ENCODE peak calls at places on chromosomes 13 and 19, in nine cellular contexts. One of them, this sample, is unnamed.

GRCh38 chr13:77831870-77832269 is 86.8 kb downstream of the EDNRB start:
- DNase-seq in mesothelial cell of epicardium: no peak
- DNase-seq in activated CD4-positive, alpha-beta memory T cell treated with anti-CD3 and anti-CD28 coated beads, Interleukin-2, amount 10 ng/mL, durations not matched to agents 7 days and 5 days: no peak
- DNase-seq in MG63: no peak
- DNase-seq in GM04503: no peak
- DNase-seq in dorsolateral prefrontal cortex: no peak
- DNase-seq in HS-5: no peak
- DNase-seq in NCI-H187: no peak
- DNase-seq in Right ventricle myocardium superior: no peak
- DNase-seq in this sample: no peak

GRCh38 chr13:97945792-97946419 is 7.6 kb upstream of the IPO5 start:
- DNase-seq in mesothelial cell of epicardium: no peak
- DNase-seq in activated CD4-positive, alpha-beta memory T cell treated with anti-CD3 and anti-CD28 coated beads, Interleukin-2, amount 10 ng/mL, durations not matched to agents 7 days and 5 days: no peak
- DNase-seq in MG63: no peak
- DNase-seq in GM04503: peak; percentile 20
- DNase-seq in dorsolateral prefrontal cortex: no peak
- DNase-seq in HS-5: no peak
- DNase-seq in NCI-H187: no peak
- DNase-seq in Right ventricle myocardium superior: no peak
- DNase-seq in this sample: no peak

GRCh38 chr19:28424041-28424440 is 788.9 kb downstream of the UQCRFS1 start:
- DNase-seq in mesothelial cell of epicardium: no peak
- DNase-seq in activated CD4-positive, alpha-beta memory T cell treated with anti-CD3 and anti-CD28 coated beads, Interleukin-2, amount 10 ng/mL, durations not matched to agents 7 days and 5 days: no peak
- DNase-seq in MG63: no peak
- DNase-seq in GM04503: no peak
- DNase-seq in dorsolateral prefrontal cortex: no peak
- DNase-seq in HS-5: no peak
- DNase-seq in NCI-H187: no peak
- DNase-seq in Right ventricle myocardium superior: no peak
- DNase-seq in this sample: no peak

GRCh38 chr19:56383826-56384605 is 9.3 kb downstream of the ZNF582 start:
- DNase-seq in mesothelial cell of epicardium: no peak
- DNase-seq in activated CD4-positive, alpha-beta memory T cell treated with anti-CD3 and anti-CD28 coated beads, Interleukin-2, amount 10 ng/mL, durations not matched to agents 7 days and 5 days: no peak
- DNase-seq in MG63: no peak
- DNase-seq in GM04503: no peak
- DNase-seq in dorsolateral prefrontal cortex: no peak
- DNase-seq in HS-5: no peak
- DNase-seq in NCI-H187: no peak
- DNase-seq in Right ventricle myocardium superior: no peak
- DNase-seq in this sample: no peak

GRCh38 chr19:18660051-18660910 is 23.2 kb upstream of the CRTC1 start:
- DNase-seq in mesothelial cell of epicardium: no peak
- DNase-seq in activated CD4-positive, alpha-beta memory T cell treated with anti-CD3 and anti-CD28 coated beads, Interleukin-2, amount 10 ng/mL, durations not matched to agents 7 days and 5 days: no peak
- DNase-seq in MG63: peak; percentile 34
- DNase-seq in GM04503: no peak
- DNase-seq in dorsolateral prefrontal cortex: no peak
- DNase-seq in HS-5: no peak
- DNase-seq in NCI-H187: no peak
- DNase-seq in Right ventricle myocardium superior: peak; percentile 83
- DNase-seq in this sample: no peak

GRCh38 chr19:511101-511841 is 4.0 kb downstream of the TPGS1 start:
- DNase-seq in mesothelial cell of epicardium: no peak
- DNase-seq in activated CD4-positive, alpha-beta memory T cell treated with anti-CD3 and anti-CD28 coated beads, Interleukin-2, amount 10 ng/mL, durations not matched to agents 7 days and 5 days: peak; percentile 87
- DNase-seq in MG63: no peak
- DNase-seq in GM04503: no peak
- DNase-seq in dorsolateral prefrontal cortex: no peak
- DNase-seq in HS-5: no peak
- DNase-seq in NCI-H187: peak; percentile 96
- DNase-seq in Right ventricle myocardium superior: peak; percentile 60
- DNase-seq in this sample: peak; percentile 90

GRCh38 chr13:113138792-113139551 is 16.4 kb downstream of the F10 start:
- DNase-seq in mesothelial cell of epicardium: no peak
- DNase-seq in activated CD4-positive, alpha-beta memory T cell treated with anti-CD3 and anti-CD28 coated beads, Interleukin-2, amount 10 ng/mL, durations not matched to agents 7 days and 5 days: no peak
- DNase-seq in MG63: no peak
- DNase-seq in GM04503: no peak
- DNase-seq in dorsolateral prefrontal cortex: peak; percentile 9
- DNase-seq in HS-5: no peak
- DNase-seq in NCI-H187: no peak
- DNase-seq in Right ventricle myocardium superior: no peak
- DNase-seq in this sample: no peak

GRCh38 chr19:2983351-2984195 is 6.2 kb downstream of the TLE6 start:
- DNase-seq in mesothelial cell of epicardium: peak; percentile 48
- DNase-seq in activated CD4-positive, alpha-beta memory T cell treated with anti-CD3 and anti-CD28 coated beads, Interleukin-2, amount 10 ng/mL, durations not matched to agents 7 days and 5 days: no peak
- DNase-seq in MG63: peak; percentile 18
- DNase-seq in GM04503: peak; percentile 29
- DNase-seq in dorsolateral prefrontal cortex: peak; percentile 33
- DNase-seq in HS-5: no peak
- DNase-seq in NCI-H187: peak; percentile 98
- DNase-seq in Right ventricle myocardium superior: peak; percentile 81
- DNase-seq in this sample: no peak

GRCh38 chr13:21663197-21663596 is 7.7 kb upstream of the FGF9 start:
- DNase-seq in mesothelial cell of epicardium: no peak
- DNase-seq in activated CD4-positive, alpha-beta memory T cell treated with anti-CD3 and anti-CD28 coated beads, Interleukin-2, amount 10 ng/mL, durations not matched to agents 7 days and 5 days: no peak
- DNase-seq in MG63: no peak
- DNase-seq in GM04503: no peak
- DNase-seq in dorsolateral prefrontal cortex: no peak
- DNase-seq in HS-5: no peak
- DNase-seq in NCI-H187: peak; percentile 64
- DNase-seq in Right ventricle myocardium superior: no peak
- DNase-seq in this sample: no peak

GRCh38 chr13:112893570-112894422 is 75.2 kb upstream of the MCF2L start:
- DNase-seq in mesothelial cell of epicardium: no peak
- DNase-seq in activated CD4-positive, alpha-beta memory T cell treated with anti-CD3 and anti-CD28 coated beads, Interleukin-2, amount 10 ng/mL, durations not matched to agents 7 days and 5 days: peak; percentile 27
- DNase-seq in MG63: no peak
- DNase-seq in GM04503: no peak
- DNase-seq in dorsolateral prefrontal cortex: no peak
- DNase-seq in HS-5: no peak
- DNase-seq in NCI-H187: peak; percentile 52
- DNase-seq in Right ventricle myocardium superior: peak; percentile 46
- DNase-seq in this sample: no peak

GRCh38 chr13:38530492-38530891 is 156.4 kb upstream of the FREM2 start:
- DNase-seq in mesothelial cell of epicardium: no peak
- DNase-seq in activated CD4-positive, alpha-beta memory T cell treated with anti-CD3 and anti-CD28 coated beads, Interleukin-2, amount 10 ng/mL, durations not matched to agents 7 days and 5 days: no peak
- DNase-seq in MG63: no peak
- DNase-seq in GM04503: no peak
- DNase-seq in dorsolateral prefrontal cortex: no peak
- DNase-seq in HS-5: no peak
- DNase-seq in NCI-H187: no peak
- DNase-seq in Right ventricle myocardium superior: no peak
- DNase-seq in this sample: no peak

GRCh38 chr19:8149261-8150094 is at the start of gene FBN3:
- DNase-seq in mesothelial cell of epicardium: peak; percentile 45
- DNase-seq in activated CD4-positive, alpha-beta memory T cell treated with anti-CD3 and anti-CD28 coated beads, Interleukin-2, amount 10 ng/mL, durations not matched to agents 7 days and 5 days: no peak
- DNase-seq in MG63: no peak
- DNase-seq in GM04503: no peak
- DNase-seq in dorsolateral prefrontal cortex: no peak
- DNase-seq in HS-5: no peak
- DNase-seq in NCI-H187: no peak
- DNase-seq in Right ventricle myocardium superior: no peak
- DNase-seq in this sample: no peak

GRCh38 chr13:96020155-96020575 is 33.0 kb downstream of the UGGT2 start:
- DNase-seq in mesothelial cell of epicardium: no peak
- DNase-seq in activated CD4-positive, alpha-beta memory T cell treated with anti-CD3 and anti-CD28 coated beads, Interleukin-2, amount 10 ng/mL, durations not matched to agents 7 days and 5 days: no peak
- DNase-seq in MG63: no peak
- DNase-seq in GM04503: peak; percentile 20
- DNase-seq in dorsolateral prefrontal cortex: peak; percentile 35
- DNase-seq in HS-5: no peak
- DNase-seq in NCI-H187: peak; percentile 19
- DNase-seq in Right ventricle myocardium superior: no peak
- DNase-seq in this sample: no peak

GRCh38 chr19:7360393-7360984 is 11.8 kb downstream of the ARHGEF18 start:
- DNase-seq in mesothelial cell of epicardium: no peak
- DNase-seq in activated CD4-positive, alpha-beta memory T cell treated with anti-CD3 and anti-CD28 coated beads, Interleukin-2, amount 10 ng/mL, durations not matched to agents 7 days and 5 days: no peak
- DNase-seq in MG63: peak; percentile 46
- DNase-seq in GM04503: no peak
- DNase-seq in dorsolateral prefrontal cortex: no peak
- DNase-seq in HS-5: no peak
- DNase-seq in NCI-H187: no peak
- DNase-seq in Right ventricle myocardium superior: no peak
- DNase-seq in this sample: no peak

GRCh38 chr13:23488442-23488841 is 54.9 kb upstream of the SACS start:
- DNase-seq in mesothelial cell of epicardium: no peak
- DNase-seq in activated CD4-positive, alpha-beta memory T cell treated with anti-CD3 and anti-CD28 coated beads, Interleukin-2, amount 10 ng/mL, durations not matched to agents 7 days and 5 days: no peak
- DNase-seq in MG63: no peak
- DNase-seq in GM04503: peak; percentile 62
- DNase-seq in dorsolateral prefrontal cortex: no peak
- DNase-seq in HS-5: no peak
- DNase-seq in NCI-H187: no peak
- DNase-seq in Right ventricle myocardium superior: no peak
- DNase-seq in this sample: no peak

GRCh38 chr19:15378529-15379082 is 981 bp downstream of the AKAP8 start:
- DNase-seq in mesothelial cell of epicardium: no peak
- DNase-seq in activated CD4-positive, alpha-beta memory T cell treated with anti-CD3 and anti-CD28 coated beads, Interleukin-2, amount 10 ng/mL, durations not matched to agents 7 days and 5 days: peak; percentile 63
- DNase-seq in MG63: peak; percentile 67
- DNase-seq in GM04503: no peak
- DNase-seq in dorsolateral prefrontal cortex: no peak
- DNase-seq in HS-5: peak; percentile 15
- DNase-seq in NCI-H187: no peak
- DNase-seq in Right ventricle myocardium superior: peak; percentile 68
- DNase-seq in this sample: peak; percentile 28

GRCh38 chr19:48859711-48860572 is 8.5 kb downstream of the PLEKHA4 start:
- DNase-seq in mesothelial cell of epicardium: no peak
- DNase-seq in activated CD4-positive, alpha-beta memory T cell treated with anti-CD3 and anti-CD28 coated beads, Interleukin-2, amount 10 ng/mL, durations not matched to agents 7 days and 5 days: no peak
- DNase-seq in MG63: peak; percentile 13
- DNase-seq in GM04503: no peak
- DNase-seq in dorsolateral prefrontal cortex: no peak
- DNase-seq in HS-5: no peak
- DNase-seq in NCI-H187: no peak
- DNase-seq in Right ventricle myocardium superior: peak; percentile 47
- DNase-seq in this sample: no peak

GRCh38 chr13:110455941-110456340 is 105.6 kb downstream of the RAB20 start:
- DNase-seq in mesothelial cell of epicardium: peak; percentile 42
- DNase-seq in activated CD4-positive, alpha-beta memory T cell treated with anti-CD3 and anti-CD28 coated beads, Interleukin-2, amount 10 ng/mL, durations not matched to agents 7 days and 5 days: peak; percentile 72
- DNase-seq in MG63: peak; percentile 69
- DNase-seq in GM04503: no peak
- DNase-seq in dorsolateral prefrontal cortex: peak; percentile 74
- DNase-seq in HS-5: no peak
- DNase-seq in NCI-H187: peak; percentile 81
- DNase-seq in Right ventricle myocardium superior: peak; percentile 80
- DNase-seq in this sample: peak; percentile 36

GRCh38 chr19:49116544-49116943 is 2.4 kb downstream of the LIN7B start:
- DNase-seq in mesothelial cell of epicardium: no peak
- DNase-seq in activated CD4-positive, alpha-beta memory T cell treated with anti-CD3 and anti-CD28 coated beads, Interleukin-2, amount 10 ng/mL, durations not matched to agents 7 days and 5 days: no peak
- DNase-seq in MG63: no peak
- DNase-seq in GM04503: no peak
- DNase-seq in dorsolateral prefrontal cortex: no peak
- DNase-seq in HS-5: no peak
- DNase-seq in NCI-H187: no peak
- DNase-seq in Right ventricle myocardium superior: peak; percentile 81
- DNase-seq in this sample: no peak

GRCh38 chr13:75365724-75366173 is 116.2 kb downstream of the TBC1D4 start:
- DNase-seq in mesothelial cell of epicardium: no peak
- DNase-seq in activated CD4-positive, alpha-beta memory T cell treated with anti-CD3 and anti-CD28 coated beads, Interleukin-2, amount 10 ng/mL, durations not matched to agents 7 days and 5 days: peak; percentile 31
- DNase-seq in MG63: peak; percentile 51
- DNase-seq in GM04503: peak; percentile 60
- DNase-seq in dorsolateral prefrontal cortex: no peak
- DNase-seq in HS-5: peak; percentile 73
- DNase-seq in NCI-H187: no peak
- DNase-seq in Right ventricle myocardium superior: no peak
- DNase-seq in this sample: no peak

GRCh38 chr19:990746-991145 is 6.6 kb downstream of the WDR18 start:
- DNase-seq in mesothelial cell of epicardium: no peak
- DNase-seq in activated CD4-positive, alpha-beta memory T cell treated with anti-CD3 and anti-CD28 coated beads, Interleukin-2, amount 10 ng/mL, durations not matched to agents 7 days and 5 days: no peak
- DNase-seq in MG63: no peak
- DNase-seq in GM04503: no peak
- DNase-seq in dorsolateral prefrontal cortex: no peak
- DNase-seq in HS-5: no peak
- DNase-seq in NCI-H187: no peak
- DNase-seq in Right ventricle myocardium superior: no peak
- DNase-seq in this sample: no peak

GRCh38 chr13:55528434-55528833 is 1612.3 kb upstream of the PRR20A start:
- DNase-seq in mesothelial cell of epicardium: no peak
- DNase-seq in activated CD4-positive, alpha-beta memory T cell treated with anti-CD3 and anti-CD28 coated beads, Interleukin-2, amount 10 ng/mL, durations not matched to agents 7 days and 5 days: no peak
- DNase-seq in MG63: no peak
- DNase-seq in GM04503: no peak
- DNase-seq in dorsolateral prefrontal cortex: no peak
- DNase-seq in HS-5: no peak
- DNase-seq in NCI-H187: no peak
- DNase-seq in Right ventricle myocardium superior: no peak
- DNase-seq in this sample: no peak

GRCh38 chr19:31334101-31334848 is 15.0 kb downstream of the TSHZ3 start:
- DNase-seq in mesothelial cell of epicardium: no peak
- DNase-seq in activated CD4-positive, alpha-beta memory T cell treated with anti-CD3 and anti-CD28 coated beads, Interleukin-2, amount 10 ng/mL, durations not matched to agents 7 days and 5 days: no peak
- DNase-seq in MG63: no peak
- DNase-seq in GM04503: no peak
- DNase-seq in dorsolateral prefrontal cortex: no peak
- DNase-seq in HS-5: peak; percentile 71
- DNase-seq in NCI-H187: no peak
- DNase-seq in Right ventricle myocardium superior: no peak
- DNase-seq in this sample: no peak